ENCODE peak calls at places on chromosomes 16 and 17, in four cellular contexts. D, K, S and E are unnamed samples. For H3K4me1, the result is how much of the 10 kb centered on the place peaks cover.

GRCh38 chr17:42683407-42684031 is 1.2 kb downstream of the CNTNAP1 start:
- DNase-seq in S (peak), D (no peak), K (peak), E (no peak)

GRCh38 chr16:57256601-57257395 is 11.7 kb downstream of the ARL2BP start:
- DNase-seq in S (no peak), K (no peak), D (no peak), E (peak)

GRCh38 chr17:79364695-79365094 is 246.2 kb downstream of the RBFOX3 start:
- DNase-seq in D (no peak), S (no peak), K (no peak), E (peak)

GRCh38 chr17:80826955-80827645 is 164.5 kb upstream of the CHMP6 start:
- DNase-seq in S (no peak), K (peak), D (peak), E (peak)

GRCh38 chr16:73210686-73211085 is 162.8 kb upstream of the ZFHX3 start:
- DNase-seq in D (no peak), K (no peak), S (no peak), E (no peak)

GRCh38 chr17:62051053-62051452 is 14.0 kb downstream of the MED13 start:
- DNase-seq in S (no peak), K (no peak), D (no peak), E (no peak)

GRCh38 chr17:50428831-50429424 is 2.9 kb downstream of the ACSF2 start:
- DNase-seq in K (no peak), D (no peak), S (peak), E (peak)

GRCh38 chr17:8189041-8189710 is 804 bp downstream of the BORCS6 start:
- DNase-seq in K (no peak), S (peak), D (peak), E (no peak)

GRCh38 chr16:48053346-48053745 is 102.4 kb downstream of the ABCC12 start:
- DNase-seq in K (peak), D (peak), S (no peak), E (no peak)

GRCh38 chr17:67829331-67829730 is 4.0 kb downstream of the BPTF start:
- DNase-seq in K (no peak), S (no peak), D (peak), E (no peak)

GRCh38 chr16:64416232-64417010 is 705.4 kb downstream of the CDH11 start:
- DNase-seq in S (no peak), K (peak), D (peak), E (no peak)

GRCh38 chr16:57863434-57864160 is 61.3 kb upstream of the KIFC3 start:
- DNase-seq in K (peak), S (peak), D (peak), E (no peak)

GRCh38 chr17:28576758-28577465 is at the start of gene ALDOC:
- DNase-seq in D (peak), S (peak), K (peak), E (peak)

GRCh38 chr16:56965149-56965938 is 3.6 kb downstream of the CETP start:
- DNase-seq in K (peak), D (peak), S (no peak), E (no peak)

GRCh38 chr17:53353919-53354351 is 468.8 kb upstream of the KIF2B start:
- DNase-seq in S (peak), D (no peak), K (no peak), E (no peak)

GRCh38 chr17:77829871-77830799 is 128.4 kb upstream of the TNRC6C start:
- DNase-seq in S (no peak), K (peak), D (peak), E (peak)

GRCh38 chr16:1108299-1109252 is 12.5 kb upstream of the C1QTNF8 start:
- DNase-seq in K (peak), D (peak), S (peak), E (no peak)

GRCh38 chr17:6393368-6393952 is 41.5 kb downstream of the AIPL1 start:
- DNase-seq in K (no peak), D (no peak), S (no peak), E (no peak)

GRCh38 chr17:32660496-32660895 is 173.7 kb downstream of the CDK5R1 start:
- DNase-seq in S (no peak), K (no peak), D (no peak), E (no peak)

GRCh38 chr17:74749262-74750038 is 1.0 kb downstream of the NHERF1 start:
- DNase-seq in K (no peak), D (peak), S (peak), E (no peak)

GRCh38 chr16:23466162-23466885 is 13.3 kb upstream of the COG7 start:
- DNase-seq in S (no peak), K (peak), D (peak), E (peak)

GRCh38 chr17:69317625-69318024 is 9.3 kb downstream of the ABCA5 start:
- DNase-seq in K (no peak), D (no peak), S (no peak), E (no peak)

GRCh38 chr17:60554377-60554788 is 28.3 kb upstream of the APPBP2 start:
- DNase-seq in S (no peak), K (peak), D (peak), E (no peak)

GRCh38 chr17:1487939-1488825 is 4.3 kb downstream of the MYO1C start:
- DNase-seq in D (peak), S (peak), K (peak), E (no peak)
- H3K4me1 ChIP-seq in D (under half), S (half or more), K (under half), E (under half)

GRCh38 chr17:2392252-2393183 is 8.3 kb downstream of the MNT start:
- DNase-seq in S (peak), D (peak), K (peak), E (peak)
- H3K4me1 ChIP-seq in S (half or more), D (under half), K (under half), E (under half)

DNA sequence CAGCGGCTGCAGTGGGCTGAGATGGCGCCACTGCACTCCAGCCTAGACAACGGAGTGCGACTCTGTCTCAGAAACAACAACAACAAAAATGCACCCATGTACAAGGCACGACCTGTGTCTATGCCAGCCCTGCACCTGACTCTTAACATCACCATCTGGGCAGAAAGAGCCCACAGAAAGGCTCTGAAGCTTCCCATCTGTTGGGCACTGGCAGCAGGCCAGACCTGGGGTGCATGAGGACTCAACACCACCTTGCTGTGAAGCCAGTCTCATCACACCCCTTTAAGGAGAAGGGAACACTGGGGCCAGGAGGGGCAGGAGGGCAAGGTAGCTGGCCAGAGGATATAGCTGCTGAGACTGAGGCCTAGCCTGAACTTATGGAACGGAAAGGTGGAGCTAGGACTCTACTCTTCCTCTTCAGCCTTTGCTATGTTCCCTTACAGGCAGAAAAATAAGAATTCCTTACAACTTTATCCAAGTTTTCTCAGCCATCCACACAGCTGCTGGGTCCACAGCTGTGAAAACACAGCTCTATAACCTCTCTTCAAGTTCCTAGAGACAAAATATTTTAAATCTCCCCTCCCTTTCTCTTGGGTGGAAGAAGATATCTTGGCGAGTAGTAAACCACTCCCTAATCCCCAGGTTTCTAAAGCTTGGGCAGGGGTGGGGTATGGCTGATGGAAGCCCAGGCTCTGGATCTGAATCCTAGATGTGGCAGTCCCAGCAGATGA is 2.8 kb downstream of the ELOB start:
- DNase-seq in S (no peak), K (no peak), D (no peak), E (no peak)
- H3K4me1 ChIP-seq in S (under half), K (under half), D (under half), E (under half)

DNA sequence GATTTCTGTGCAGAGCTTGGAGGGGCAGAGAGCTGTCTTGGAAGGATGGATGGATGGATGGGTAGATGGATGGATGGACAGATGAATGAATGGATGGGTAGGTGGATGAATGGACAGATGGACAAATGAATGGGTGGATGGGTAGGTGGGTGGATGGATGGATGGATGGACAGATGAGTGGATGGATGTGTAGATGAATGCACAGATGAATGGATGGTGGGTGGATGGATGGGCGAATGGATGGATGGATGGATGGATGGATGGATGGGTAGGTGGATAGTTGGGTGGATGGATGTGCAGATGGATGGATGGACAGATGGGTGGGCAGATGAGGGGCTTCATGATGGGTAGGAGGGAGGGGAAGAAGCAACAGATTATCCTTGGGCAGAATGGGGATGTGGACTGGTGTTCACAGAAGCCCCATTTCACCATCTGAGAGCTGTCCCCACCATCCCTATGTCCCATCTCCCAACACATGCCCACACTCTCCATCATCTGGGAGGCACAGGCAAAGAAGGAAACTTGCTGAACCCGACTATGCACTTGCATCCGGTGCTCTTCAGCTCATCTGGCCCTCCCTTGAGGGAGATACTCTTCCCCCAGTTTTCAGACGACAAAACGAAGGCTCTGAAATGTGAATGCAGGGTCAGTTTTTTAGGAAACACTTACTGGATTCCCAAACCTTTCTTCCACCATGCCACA is 57.2 kb downstream of the IL21R start:
- DNase-seq in D (no peak), S (no peak), K (no peak), E (no peak)
- H3K4me1 ChIP-seq in D (under half), S (under half), K (under half), E (under half)

DNA sequence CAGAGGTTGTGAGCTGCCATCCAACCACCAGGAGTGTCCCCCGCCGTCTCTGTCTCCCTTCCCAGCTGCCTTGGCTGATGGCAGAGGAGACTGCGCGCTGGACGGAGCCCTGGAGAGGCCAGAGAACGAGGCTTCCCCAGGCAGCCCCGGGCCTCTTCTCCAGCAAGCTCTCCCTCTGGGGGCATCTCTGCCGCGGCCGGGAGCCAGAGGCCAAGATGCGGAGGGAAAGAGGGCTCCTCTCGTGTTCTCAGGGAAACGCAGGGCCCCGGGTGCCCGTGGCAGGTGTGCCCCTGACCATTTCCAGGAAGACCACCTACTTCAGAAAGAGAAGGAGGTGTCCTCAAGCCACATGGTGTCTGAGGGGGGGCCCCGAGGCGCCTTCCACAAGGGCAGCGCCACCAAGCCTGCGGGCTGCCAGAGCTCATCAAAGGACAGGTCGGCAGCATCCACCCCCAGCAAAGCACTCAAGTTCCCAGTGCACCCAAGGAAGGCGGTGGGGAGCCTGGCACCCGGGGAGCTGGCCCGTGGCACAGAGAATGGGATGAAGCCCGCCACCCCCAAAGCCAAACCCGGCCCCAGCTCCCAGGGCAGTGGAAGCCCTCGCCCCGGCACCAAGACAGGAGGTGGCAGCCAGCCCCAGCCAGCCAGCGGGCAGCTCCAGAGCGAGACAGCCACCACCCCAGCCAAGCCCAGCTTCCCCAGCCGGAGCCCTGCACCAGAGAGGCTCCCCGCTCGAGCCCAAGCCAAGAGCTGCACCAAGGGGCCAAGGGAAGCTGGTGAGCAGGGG is 14.8 kb upstream of the ZFPM1 start:
- DNase-seq in K (no peak), S (no peak), D (no peak), E (no peak)
- H3K4me1 ChIP-seq in K (under half), S (under half), D (under half), E (under half)

DNA sequence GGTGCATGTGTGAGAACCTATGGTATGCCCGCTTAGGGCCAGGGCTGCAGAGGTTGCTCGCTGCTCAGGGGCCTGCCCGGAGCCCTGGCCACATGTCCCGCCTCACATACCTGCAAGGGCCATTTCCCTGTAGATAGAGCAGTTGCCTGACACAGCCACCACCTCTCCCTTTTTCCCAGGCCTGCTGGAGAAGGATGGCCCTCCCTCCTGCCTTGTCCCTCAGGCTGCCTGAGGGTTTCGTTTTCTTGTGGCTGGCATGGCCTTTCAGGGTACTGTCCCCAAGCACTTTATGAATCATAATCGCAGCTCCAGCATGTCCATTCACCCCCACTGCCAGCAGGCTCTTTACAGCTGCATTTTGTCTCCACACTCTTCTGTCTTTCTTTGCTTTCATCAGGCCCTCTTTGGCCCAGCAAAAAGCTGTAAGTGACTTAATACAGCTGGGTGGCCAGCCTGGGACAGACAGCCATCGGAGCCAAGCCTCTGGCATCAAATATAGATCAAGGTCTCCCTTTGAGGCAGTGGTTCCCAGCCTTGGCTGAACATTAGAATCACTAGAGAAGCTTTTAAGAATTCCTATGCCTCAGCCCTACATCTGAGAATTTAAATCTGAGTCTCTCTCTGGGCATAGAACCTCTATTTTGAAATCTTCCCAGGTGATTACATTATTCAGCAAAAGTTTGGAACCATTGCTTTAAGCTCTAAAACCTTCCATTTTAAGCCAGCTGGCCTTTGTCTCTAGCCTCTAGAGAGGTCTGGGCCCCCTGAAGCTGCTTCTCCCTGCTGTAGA is 65.8 kb downstream of the MPRIP start:
- DNase-seq in K (no peak), D (peak), S (no peak), E (no peak)
- H3K4me1 ChIP-seq in K (under half), D (under half), S (half or more), E (under half)

GRCh38 chr17:76267051-76267576 is 2.0 kb downstream of the UBALD2 start:
- DNase-seq in K (no peak), D (no peak), S (no peak), E (no peak)

GRCh38 chr17:76270127-76270592 is 5.0 kb downstream of the UBALD2 start:
- DNase-seq in K (no peak), D (no peak), S (no peak), E (no peak)

GRCh38 chr17:76268991-76269981 is 4.1 kb downstream of the UBALD2 start:
- DNase-seq in K (no peak), D (no peak), S (no peak), E (no peak)

GRCh38 chr17:76266244-76266938 is 1.2 kb downstream of the UBALD2 start:
- DNase-seq in K (peak), D (peak), S (peak), E (no peak)

GRCh38 chr17:76268015-76268749 is 3.0 kb downstream of the UBALD2 start:
- DNase-seq in S (peak), D (peak), K (peak), E (no peak)
- H3K4me1 ChIP-seq in S (half or more), D (under half), K (under half), E (under half)